ENCODE peak calls at places on chromosomes 1 and 21, in seven cellular contexts. One of them, this sample, is unnamed.

GRCh38 chr1:16727190-16728111 is 12.9 kb upstream of the RNU1-4 start:
- DNase-seq in fibroblast of villous mesenchyme: peak; percentile 57
- DNase-seq in neural crest cell: no peak
- DNase-seq in mammary epithelial cell: peak; percentile 55
- DNase-seq in Calu3: peak; percentile 47
- DNase-seq in left ventricle myocardium inferior: no peak
- DNase-seq in keratinocyte: peak; percentile 84
- DNase-seq in this sample: peak; percentile 40

GRCh38 chr1:244302889-244303609 is 148.7 kb downstream of the ADSS2 start:
- DNase-seq in Calu3: peak; percentile 79
- DNase-seq in mammary epithelial cell: peak; percentile 72
- DNase-seq in left ventricle myocardium inferior: no peak
- DNase-seq in keratinocyte: peak; percentile 59
- DNase-seq in fibroblast of villous mesenchyme: peak; percentile 39
- DNase-seq in neural crest cell: no peak
- DNase-seq in this sample: no peak

GRCh38 chr1:230706020-230706699 is 7.8 kb downstream of the AGT start:
- DNase-seq in Calu3: no peak
- DNase-seq in neural crest cell: no peak
- DNase-seq in keratinocyte: no peak
- DNase-seq in mammary epithelial cell: no peak
- DNase-seq in left ventricle myocardium inferior: no peak
- DNase-seq in fibroblast of villous mesenchyme: no peak
- DNase-seq in this sample: no peak

GRCh38 chr1:86965012-86965826 is 50.8 kb downstream of the HS2ST1 start:
- DNase-seq in keratinocyte: no peak
- DNase-seq in mammary epithelial cell: peak; percentile 11
- DNase-seq in left ventricle myocardium inferior: no peak
- DNase-seq in neural crest cell: no peak
- DNase-seq in fibroblast of villous mesenchyme: peak; percentile 57
- DNase-seq in Calu3: peak; percentile 27
- DNase-seq in this sample: no peak

GRCh38 chr1:165954940-165955339 is 127.5 kb downstream of the UCK2 start:
- DNase-seq in Calu3: no peak
- DNase-seq in neural crest cell: no peak
- DNase-seq in left ventricle myocardium inferior: no peak
- DNase-seq in mammary epithelial cell: no peak
- DNase-seq in fibroblast of villous mesenchyme: peak; percentile 84
- DNase-seq in keratinocyte: no peak
- DNase-seq in this sample: no peak

GRCh38 chr1:93021539-93022134 is 57.4 kb upstream of the MTF2 start:
- DNase-seq in Calu3: no peak
- DNase-seq in neural crest cell: no peak
- DNase-seq in mammary epithelial cell: no peak
- DNase-seq in keratinocyte: no peak
- DNase-seq in fibroblast of villous mesenchyme: peak; percentile 52
- DNase-seq in left ventricle myocardium inferior: no peak
- DNase-seq in this sample: no peak

GRCh38 chr1:192805832-192806323 is 3.0 kb upstream of the RGS2 start:
- DNase-seq in Calu3: peak; percentile 53
- DNase-seq in left ventricle myocardium inferior: no peak
- DNase-seq in neural crest cell: no peak
- DNase-seq in fibroblast of villous mesenchyme: peak; percentile 94
- DNase-seq in mammary epithelial cell: peak; percentile 85
- DNase-seq in keratinocyte: peak; percentile 86
- DNase-seq in this sample: no peak

GRCh38 chr1:183622884-183623785 is 12.4 kb downstream of the ARPC5 start:
- DNase-seq in neural crest cell: peak; percentile 29
- DNase-seq in mammary epithelial cell: peak; percentile 62
- DNase-seq in keratinocyte: no peak
- DNase-seq in left ventricle myocardium inferior: peak; percentile 33
- DNase-seq in fibroblast of villous mesenchyme: peak; percentile 64
- DNase-seq in Calu3: peak; percentile 74
- DNase-seq in this sample: no peak

GRCh38 chr1:40564506-40564905 is 33.1 kb downstream of the ZNF684 start:
- DNase-seq in keratinocyte: no peak
- DNase-seq in neural crest cell: no peak
- DNase-seq in left ventricle myocardium inferior: no peak
- DNase-seq in mammary epithelial cell: no peak
- DNase-seq in fibroblast of villous mesenchyme: no peak
- DNase-seq in Calu3: no peak
- DNase-seq in this sample: no peak

GRCh38 chr21:45151484-45152115 is 77.2 kb downstream of the ADARB1 start:
- DNase-seq in left ventricle myocardium inferior: no peak
- DNase-seq in keratinocyte: no peak
- DNase-seq in mammary epithelial cell: no peak
- DNase-seq in neural crest cell: no peak
- DNase-seq in Calu3: no peak
- DNase-seq in fibroblast of villous mesenchyme: no peak
- DNase-seq in this sample: peak; percentile 28

GRCh38 chr21:33419538-33420123 is 16.4 kb downstream of the IFNGR2 start:
- DNase-seq in left ventricle myocardium inferior: no peak
- DNase-seq in fibroblast of villous mesenchyme: peak; percentile 93
- DNase-seq in Calu3: no peak
- DNase-seq in mammary epithelial cell: peak; percentile 27
- DNase-seq in keratinocyte: no peak
- DNase-seq in neural crest cell: no peak
- DNase-seq in this sample: no peak

GRCh38 chr1:28123461-28123961 is 35.1 kb upstream of the EYA3 start:
- DNase-seq in mammary epithelial cell: peak; percentile 86
- DNase-seq in left ventricle myocardium inferior: no peak
- DNase-seq in Calu3: no peak
- DNase-seq in neural crest cell: no peak
- DNase-seq in keratinocyte: no peak
- DNase-seq in fibroblast of villous mesenchyme: peak; percentile 80
- DNase-seq in this sample: no peak

GRCh38 chr21:27817061-27817460 is 850.2 kb upstream of the ADAMTS5 start:
- DNase-seq in fibroblast of villous mesenchyme: peak; percentile 85
- DNase-seq in left ventricle myocardium inferior: no peak
- DNase-seq in keratinocyte: no peak
- DNase-seq in mammary epithelial cell: no peak
- DNase-seq in neural crest cell: no peak
- DNase-seq in Calu3: no peak
- DNase-seq in this sample: no peak

GRCh38 chr1:56967900-56968832 is 2.4 kb upstream of the C8B start:
- DNase-seq in Calu3: peak; percentile 41
- DNase-seq in mammary epithelial cell: no peak
- DNase-seq in neural crest cell: peak; percentile 54
- DNase-seq in left ventricle myocardium inferior: no peak
- DNase-seq in keratinocyte: no peak
- DNase-seq in fibroblast of villous mesenchyme: peak; percentile 2
- DNase-seq in this sample: no peak

GRCh38 chr1:101144868-101145808 is 91.7 kb upstream of the S1PR1 start:
- DNase-seq in keratinocyte: no peak
- DNase-seq in fibroblast of villous mesenchyme: peak; percentile 22
- DNase-seq in Calu3: no peak
- DNase-seq in left ventricle myocardium inferior: no peak
- DNase-seq in neural crest cell: no peak
- DNase-seq in mammary epithelial cell: no peak
- DNase-seq in this sample: no peak

GRCh38 chr1:68963353-68963752 is 466.5 kb upstream of the DEPDC1 start:
- DNase-seq in fibroblast of villous mesenchyme: no peak
- DNase-seq in left ventricle myocardium inferior: no peak
- DNase-seq in mammary epithelial cell: peak; percentile 8
- DNase-seq in keratinocyte: no peak
- DNase-seq in Calu3: no peak
- DNase-seq in neural crest cell: no peak
- DNase-seq in this sample: no peak

GRCh38 chr1:101738475-101738874 is 258.3 kb downstream of the OLFM3 start:
- DNase-seq in keratinocyte: no peak
- DNase-seq in fibroblast of villous mesenchyme: peak; percentile 3
- DNase-seq in left ventricle myocardium inferior: no peak
- DNase-seq in mammary epithelial cell: peak; percentile 62
- DNase-seq in neural crest cell: no peak
- DNase-seq in Calu3: no peak
- DNase-seq in this sample: no peak

GRCh38 chr1:40855513-40855912 is 6.7 kb downstream of the CITED4 start:
- DNase-seq in left ventricle myocardium inferior: no peak
- DNase-seq in neural crest cell: no peak
- DNase-seq in mammary epithelial cell: no peak
- DNase-seq in keratinocyte: no peak
- DNase-seq in fibroblast of villous mesenchyme: no peak
- DNase-seq in Calu3: no peak
- DNase-seq in this sample: no peak

GRCh38 chr1:10020668-10021067 is 12.1 kb upstream of the UBE4B start:
- DNase-seq in Calu3: no peak
- DNase-seq in left ventricle myocardium inferior: no peak
- DNase-seq in keratinocyte: no peak
- DNase-seq in mammary epithelial cell: no peak
- DNase-seq in fibroblast of villous mesenchyme: no peak
- DNase-seq in neural crest cell: no peak
- DNase-seq in this sample: no peak

GRCh38 chr1:71587961-71588360 is 507.1 kb upstream of the ZRANB2 start:
- DNase-seq in mammary epithelial cell: peak; percentile 18
- DNase-seq in Calu3: no peak
- DNase-seq in fibroblast of villous mesenchyme: peak; percentile 30
- DNase-seq in keratinocyte: no peak
- DNase-seq in left ventricle myocardium inferior: no peak
- DNase-seq in neural crest cell: no peak
- DNase-seq in this sample: no peak
- TF ChIP-seq CTCF in mammary epithelial cell: peak; percentile 49
- TF ChIP-seq CTCF in Calu3: no peak
- TF ChIP-seq CTCF in fibroblast of villous mesenchyme: peak; percentile 16
- TF ChIP-seq CTCF in keratinocyte: peak; percentile 20
- TF ChIP-seq CTCF in left ventricle myocardium inferior: peak; percentile 66
- TF ChIP-seq CTCF in neural crest cell: peak; percentile 60
- TF ChIP-seq CTCF in this sample: no peak

GRCh38 chr1:110548381-110548780 is 29.4 kb upstream of the KCNA10 start:
- DNase-seq in mammary epithelial cell: no peak
- DNase-seq in neural crest cell: no peak
- DNase-seq in fibroblast of villous mesenchyme: no peak
- DNase-seq in left ventricle myocardium inferior: no peak
- DNase-seq in keratinocyte: no peak
- DNase-seq in Calu3: peak; percentile 43
- DNase-seq in this sample: no peak
- TF ChIP-seq CTCF in mammary epithelial cell: peak; percentile 63
- TF ChIP-seq CTCF in neural crest cell: peak; percentile 63
- TF ChIP-seq CTCF in fibroblast of villous mesenchyme: peak; percentile 56
- TF ChIP-seq CTCF in left ventricle myocardium inferior: peak; percentile 59
- TF ChIP-seq CTCF in keratinocyte: peak; percentile 45
- TF ChIP-seq CTCF in Calu3: peak; percentile 54
- TF ChIP-seq CTCF in this sample: peak; percentile 76

GRCh38 chr1:109307363-109308021 is 681 bp upstream of the MYBPHL start:
- DNase-seq in left ventricle myocardium inferior: peak; percentile 60
- DNase-seq in keratinocyte: no peak
- DNase-seq in fibroblast of villous mesenchyme: no peak
- DNase-seq in mammary epithelial cell: no peak
- DNase-seq in neural crest cell: no peak
- DNase-seq in Calu3: peak; percentile 10
- DNase-seq in this sample: no peak
- TF ChIP-seq CTCF in left ventricle myocardium inferior: no peak
- TF ChIP-seq CTCF in keratinocyte: no peak
- TF ChIP-seq CTCF in fibroblast of villous mesenchyme: no peak
- TF ChIP-seq CTCF in mammary epithelial cell: no peak
- TF ChIP-seq CTCF in neural crest cell: no peak
- TF ChIP-seq CTCF in Calu3: no peak
- TF ChIP-seq CTCF in this sample: no peak

GRCh38 chr1:39229504-39229903 is 25.0 kb downstream of the MACF1 start:
- DNase-seq in keratinocyte: no peak
- DNase-seq in neural crest cell: no peak
- DNase-seq in Calu3: no peak
- DNase-seq in left ventricle myocardium inferior: no peak
- DNase-seq in mammary epithelial cell: no peak
- DNase-seq in fibroblast of villous mesenchyme: peak; percentile 54
- DNase-seq in this sample: no peak
- TF ChIP-seq CTCF in keratinocyte: no peak
- TF ChIP-seq CTCF in neural crest cell: no peak
- TF ChIP-seq CTCF in Calu3: no peak
- TF ChIP-seq CTCF in left ventricle myocardium inferior: no peak
- TF ChIP-seq CTCF in mammary epithelial cell: no peak
- TF ChIP-seq CTCF in fibroblast of villous mesenchyme: no peak
- TF ChIP-seq CTCF in this sample: no peak

DNA sequence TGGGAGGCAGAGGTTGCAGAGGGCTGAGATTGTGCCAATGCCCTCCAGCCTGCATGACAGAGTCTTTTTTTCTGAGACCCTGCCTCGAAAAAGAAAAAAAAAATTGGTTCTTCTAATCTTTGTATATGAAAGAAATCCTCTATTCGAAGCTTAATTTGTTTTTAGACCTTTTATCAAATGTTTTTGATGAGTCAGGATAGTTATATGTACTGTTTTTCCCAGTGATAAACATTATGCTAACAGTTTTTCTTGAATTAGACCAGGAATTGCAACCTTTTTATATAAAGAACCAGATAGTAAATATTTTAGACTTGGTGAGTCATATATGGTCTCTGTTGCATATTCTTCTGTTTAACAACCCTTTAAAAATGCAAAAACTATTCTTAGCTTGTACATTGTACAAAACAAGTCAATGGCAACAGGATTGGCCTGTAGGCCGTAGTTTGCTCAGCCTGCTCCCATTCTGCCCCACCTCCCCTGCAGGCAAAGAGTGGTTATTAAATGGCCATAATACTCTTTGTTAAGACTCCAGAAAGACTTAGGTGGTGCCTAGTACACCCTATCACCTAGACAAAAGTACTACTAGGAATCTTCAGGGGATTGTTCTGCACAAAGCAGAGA is 45.2 kb downstream of the LYST start:
- DNase-seq in neural crest cell: no peak
- DNase-seq in left ventricle myocardium inferior: no peak
- DNase-seq in keratinocyte: peak; percentile 5
- DNase-seq in fibroblast of villous mesenchyme: peak; percentile 84
- DNase-seq in Calu3: no peak
- DNase-seq in mammary epithelial cell: peak; percentile 19
- DNase-seq in this sample: no peak
- TF ChIP-seq CTCF in neural crest cell: no peak
- TF ChIP-seq CTCF in left ventricle myocardium inferior: no peak
- TF ChIP-seq CTCF in keratinocyte: no peak
- TF ChIP-seq CTCF in fibroblast of villous mesenchyme: no peak
- TF ChIP-seq CTCF in Calu3: no peak
- TF ChIP-seq CTCF in mammary epithelial cell: no peak
- TF ChIP-seq CTCF in this sample: no peak